ENCODE peak calls at places on chromosomes 12 and 14, in eight cellular contexts. I, X, E, L, M, W, K and O are unnamed samples.
A peak's percentile ranks its signal among the peaks of the same experiment; 100 is the strongest.

GRCh38 chr14:92460541-92460915 is 53.1 kb upstream of the RIN3 start:
- DNase-seq in I (no peak), X (no peak), E (no peak), L (no peak), M (no peak), W (no peak), K (no peak), O (no peak)

GRCh38 chr12:77064891-77065360 is 443 bp downstream of the E2F7 start:
- DNase-seq in I (no peak), X (no peak), E (peak; percentile 2), L (no peak), M (peak; percentile 64), W (no peak), K (no peak), O (peak; percentile 51)

GRCh38 chr14:35818346-35819115 is 7.6 kb upstream of the BRMS1L start:
- DNase-seq in I (peak; percentile 41), X (no peak), E (no peak), L (no peak), M (peak; percentile 36), W (no peak), K (no peak), O (no peak)

GRCh38 chr14:59541731-59542130 is 34.9 kb downstream of the CCDC175 start:
- DNase-seq in I (no peak), X (no peak), E (no peak), L (no peak), M (no peak), W (no peak), K (no peak), O (no peak)

GRCh38 chr12:8692573-8692972 is 5.2 kb upstream of the RIMKLB start:
- DNase-seq in I (no peak), X (no peak), E (no peak), L (no peak), M (no peak), W (peak; percentile 91), K (peak; percentile 65), O (peak; percentile 77)

GRCh38 chr14:77601846-77602609 is 14.4 kb downstream of the SPTLC2 start:
- DNase-seq in I (no peak), X (no peak), E (no peak), L (no peak), M (no peak), W (no peak), K (no peak), O (no peak)

GRCh38 chr12:124684971-124685688 is 117.7 kb upstream of the NCOR2 start:
- DNase-seq in I (no peak), X (no peak), E (no peak), L (no peak), M (no peak), W (peak; percentile 81), K (no peak), O (no peak)

GRCh38 chr14:22689186-22689585 is 45.0 kb upstream of the OR6J1 start:
- DNase-seq in I (no peak), X (no peak), E (no peak), L (peak; percentile 7), M (no peak), W (peak; percentile 89), K (no peak), O (no peak)

GRCh38 chr12:101599771-101600486 is 5.2 kb downstream of the MYBPC1 start:
- DNase-seq in I (no peak), X (no peak), E (no peak), L (no peak), M (no peak), W (no peak), K (no peak), O (no peak)

GRCh38 chr14:45715946-45716345 is 462.9 kb upstream of the MIS18BP1 start:
- DNase-seq in I (no peak), X (no peak), E (no peak), L (no peak), M (no peak), W (no peak), K (no peak), O (no peak)